ENCODE peak calls at places on chromosomes 7 and 10, in six cellular contexts. One of them, this sample, is unnamed.

GRCh38 chr7:37379546-37379945 is 69.1 kb downstream of the ELMO1 start:
- DNase-seq in mesenchymal stem cell: no peak
- DNase-seq in trophoblast cell: no peak
- DNase-seq in H9: no peak
- DNase-seq in IMR-90: no peak
- DNase-seq in H1: no peak
- DNase-seq in this sample: no peak

GRCh38 chr10:87799860-87800259 is 18.2 kb downstream of the ATAD1 start:
- DNase-seq in mesenchymal stem cell: no peak
- DNase-seq in trophoblast cell: no peak
- DNase-seq in H9: no peak
- DNase-seq in IMR-90: no peak
- DNase-seq in H1: no peak
- DNase-seq in this sample: no peak

GRCh38 chr10:93075369-93076221 is 1.9 kb downstream of the CYP26A1 start:
- DNase-seq in mesenchymal stem cell: no peak
- DNase-seq in trophoblast cell: no peak
- DNase-seq in H9: no peak
- DNase-seq in IMR-90: no peak
- DNase-seq in H1: no peak
- DNase-seq in this sample: no peak

GRCh38 chr10:122441961-122442360 is 12.5 kb upstream of the ARMS2 start:
- DNase-seq in mesenchymal stem cell: peak; percentile 49
- DNase-seq in trophoblast cell: peak; percentile 63
- DNase-seq in H9: no peak
- DNase-seq in IMR-90: peak; percentile 77
- DNase-seq in H1: no peak
- DNase-seq in this sample: no peak

GRCh38 chr7:2112261-2113203 is 120.2 kb downstream of the MAD1L1 start:
- DNase-seq in mesenchymal stem cell: no peak
- DNase-seq in trophoblast cell: no peak
- DNase-seq in H9: no peak
- DNase-seq in IMR-90: no peak
- DNase-seq in H1: no peak
- DNase-seq in this sample: no peak

GRCh38 chr7:34121366-34121765 is 216.0 kb downstream of the BMPER start:
- DNase-seq in mesenchymal stem cell: peak; percentile 26
- DNase-seq in trophoblast cell: no peak
- DNase-seq in H9: no peak
- DNase-seq in IMR-90: peak; percentile 52
- DNase-seq in H1: no peak
- DNase-seq in this sample: no peak

GRCh38 chr7:101586078-101586941 is 42.8 kb downstream of the MYL10 start:
- DNase-seq in mesenchymal stem cell: no peak
- DNase-seq in trophoblast cell: no peak
- DNase-seq in H9: no peak
- DNase-seq in IMR-90: no peak
- DNase-seq in H1: peak; percentile 60
- DNase-seq in this sample: no peak

GRCh38 chr10:132981746-132982145 is 39.4 kb upstream of the CFAP46 start:
- DNase-seq in mesenchymal stem cell: no peak
- DNase-seq in trophoblast cell: no peak
- DNase-seq in H9: no peak
- DNase-seq in IMR-90: no peak
- DNase-seq in H1: no peak
- DNase-seq in this sample: no peak

GRCh38 chr10:96719850-96720421 is 378 bp downstream of the PIK3AP1 start:
- DNase-seq in mesenchymal stem cell: no peak
- DNase-seq in trophoblast cell: peak; percentile 52
- DNase-seq in H9: peak; percentile 83
- DNase-seq in IMR-90: no peak
- DNase-seq in H1: peak; percentile 83
- DNase-seq in this sample: peak; percentile 31

GRCh38 chr7:69962856-69963149 is 364.5 kb downstream of the AUTS2 start:
- DNase-seq in mesenchymal stem cell: no peak
- DNase-seq in trophoblast cell: no peak
- DNase-seq in H9: no peak
- DNase-seq in IMR-90: no peak
- DNase-seq in H1: no peak
- DNase-seq in this sample: no peak

GRCh38 chr10:17001297-17001744 is 128.3 kb downstream of the CUBN start:
- DNase-seq in mesenchymal stem cell: peak; percentile 23
- DNase-seq in trophoblast cell: no peak
- DNase-seq in H9: no peak
- DNase-seq in IMR-90: no peak
- DNase-seq in H1: no peak
- DNase-seq in this sample: no peak

GRCh38 chr7:70668606-70669358 is 463.2 kb upstream of the GALNT17 start:
- DNase-seq in mesenchymal stem cell: no peak
- DNase-seq in trophoblast cell: no peak
- DNase-seq in H9: no peak
- DNase-seq in IMR-90: no peak
- DNase-seq in H1: no peak
- DNase-seq in this sample: no peak

GRCh38 chr10:66627156-66627555 is 298.7 kb upstream of the LRRTM3 start:
- DNase-seq in mesenchymal stem cell: peak; percentile 1
- DNase-seq in trophoblast cell: no peak
- DNase-seq in H9: peak; percentile 45
- DNase-seq in IMR-90: no peak
- DNase-seq in H1: no peak
- DNase-seq in this sample: no peak

GRCh38 chr7:74027683-74028320 is at the start of gene ELN:
- DNase-seq in mesenchymal stem cell: peak; percentile 35
- DNase-seq in trophoblast cell: no peak
- DNase-seq in H9: no peak
- DNase-seq in IMR-90: peak; percentile 43
- DNase-seq in H1: no peak
- DNase-seq in this sample: no peak
- H3K4me1 ChIP-seq in mesenchymal stem cell: peaks cover 18% of the 10 kb centered on the region
- H3K4me1 ChIP-seq in trophoblast cell: peaks cover 27% of the 10 kb centered on the region
- H3K4me1 ChIP-seq in H9: peaks cover 4% of the 10 kb centered on the region
- H3K4me1 ChIP-seq in IMR-90: peaks cover 35% of the 10 kb centered on the region
- H3K4me1 ChIP-seq in H1: peaks cover 10% of the 10 kb centered on the region
- H3K4me1 ChIP-seq in this sample: peaks cover 16% of the 10 kb centered on the region

GRCh38 chr10:98713586-98713985 is 266.9 kb upstream of the HPS1 start:
- DNase-seq in mesenchymal stem cell: no peak
- DNase-seq in trophoblast cell: no peak
- DNase-seq in H9: no peak
- DNase-seq in IMR-90: no peak
- DNase-seq in H1: no peak
- DNase-seq in this sample: no peak
- H4K91ac ChIP-seq in mesenchymal stem cell: no peak overlapping the region
- H4K91ac ChIP-seq in trophoblast cell: no peak overlapping the region
- H4K91ac ChIP-seq in H9: no peak overlapping the region
- H4K91ac ChIP-seq in IMR-90: no peak overlapping the region
- H4K91ac ChIP-seq in H1: no peak overlapping the region
- H4K91ac ChIP-seq in this sample: no peak overlapping the region

GRCh38 chr10:34154371-34154770 is 660.7 kb downstream of the PARD3 start:
- DNase-seq in mesenchymal stem cell: no peak
- DNase-seq in trophoblast cell: peak; percentile 59
- DNase-seq in H9: no peak
- DNase-seq in IMR-90: no peak
- DNase-seq in H1: no peak
- DNase-seq in this sample: no peak
- H3K4me1 ChIP-seq in mesenchymal stem cell: peaks cover 4% of the 10 kb centered on the region
- H3K4me1 ChIP-seq in trophoblast cell: no peaks in the 10 kb centered on the region
- H3K4me1 ChIP-seq in H9: peaks cover 3% of the 10 kb centered on the region
- H3K4me1 ChIP-seq in IMR-90: peaks cover 4% of the 10 kb centered on the region
- H3K4me1 ChIP-seq in H1: no peaks in the 10 kb centered on the region
- H3K4me1 ChIP-seq in this sample: no peaks in the 10 kb centered on the region

DNA sequence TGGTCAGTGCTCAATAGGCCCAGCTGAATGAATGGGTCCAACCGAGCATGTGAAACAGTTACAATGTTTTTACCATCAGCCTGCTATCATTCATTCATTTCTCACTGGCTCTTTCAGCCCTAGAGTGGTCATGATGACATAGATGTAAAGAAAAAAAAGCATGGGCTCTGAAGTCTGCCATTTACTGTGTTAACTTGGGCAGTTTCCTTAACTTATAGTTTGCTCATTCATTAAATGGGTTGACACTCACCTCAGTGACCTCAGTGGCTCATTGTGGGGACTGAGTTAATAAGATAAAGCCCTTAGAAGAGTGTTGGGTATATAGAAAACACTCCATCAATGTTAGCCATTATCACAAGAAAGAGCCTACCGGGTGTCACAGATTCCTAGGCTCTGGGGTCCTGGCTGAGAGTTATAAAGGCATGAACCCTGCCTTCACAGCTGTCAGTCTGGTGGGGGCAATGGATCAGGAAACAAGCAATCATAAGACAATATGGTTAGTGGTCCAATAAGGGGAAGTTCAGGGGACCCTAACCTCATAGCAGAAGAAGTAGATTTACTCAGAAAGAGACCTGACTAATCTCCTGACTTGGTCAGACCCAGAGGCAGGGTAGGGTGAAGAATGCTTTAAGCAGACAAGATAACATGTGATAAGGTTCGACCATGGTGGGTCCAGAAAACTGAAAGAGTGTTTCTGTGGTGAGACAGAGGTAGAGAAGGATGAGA is 29.7 kb upstream of the GPAM start:
- DNase-seq in mesenchymal stem cell: no peak
- DNase-seq in trophoblast cell: no peak
- DNase-seq in H9: no peak
- DNase-seq in IMR-90: no peak
- DNase-seq in H1: no peak
- DNase-seq in this sample: no peak
- H4K91ac ChIP-seq in mesenchymal stem cell: no peak overlapping the region
- H4K91ac ChIP-seq in trophoblast cell: no peak overlapping the region
- H4K91ac ChIP-seq in H9: no peak overlapping the region
- H4K91ac ChIP-seq in IMR-90: no peak overlapping the region
- H4K91ac ChIP-seq in H1: no peak overlapping the region
- H4K91ac ChIP-seq in this sample: no peak overlapping the region

DNA sequence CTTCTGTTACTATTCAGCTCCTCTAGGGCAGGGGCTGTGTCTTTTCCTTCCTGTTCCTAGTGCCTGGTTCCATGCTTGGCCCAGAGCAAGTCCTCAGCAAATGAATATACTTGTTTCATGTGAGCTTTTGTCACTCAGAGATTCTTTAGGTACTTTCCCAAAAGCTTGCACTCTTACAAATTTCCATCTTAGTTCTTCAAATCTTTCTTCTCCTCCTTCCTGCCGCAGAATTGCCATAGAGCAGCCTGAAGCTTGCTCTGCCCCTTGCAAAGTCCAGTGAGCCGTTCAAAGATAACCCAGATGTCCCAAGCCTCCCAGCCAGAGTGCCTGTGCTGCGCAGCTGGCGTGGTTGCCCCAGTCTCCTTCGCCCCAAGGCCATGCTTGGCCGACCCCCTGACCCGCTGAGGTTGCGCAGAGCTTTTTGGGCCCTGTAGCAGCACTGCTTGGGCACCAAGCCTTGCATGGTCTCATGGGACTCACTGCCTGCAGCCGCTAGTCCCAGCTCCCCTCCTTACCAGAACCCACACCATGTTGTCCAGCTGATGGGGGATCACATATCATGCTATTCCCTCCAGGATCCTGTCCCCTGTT is 20.7 kb downstream of the CHST3 start:
- DNase-seq in mesenchymal stem cell: no peak
- DNase-seq in trophoblast cell: no peak
- DNase-seq in H9: no peak
- DNase-seq in IMR-90: no peak
- DNase-seq in H1: no peak
- DNase-seq in this sample: no peak
- H3K4me1 ChIP-seq in mesenchymal stem cell: peaks cover 20% of the 10 kb centered on the region
- H3K4me1 ChIP-seq in trophoblast cell: peaks cover 27% of the 10 kb centered on the region
- H3K4me1 ChIP-seq in H9: no peaks in the 10 kb centered on the region
- H3K4me1 ChIP-seq in IMR-90: peaks cover 39% of the 10 kb centered on the region
- H3K4me1 ChIP-seq in H1: no peaks in the 10 kb centered on the region
- H3K4me1 ChIP-seq in this sample: peaks cover 21% of the 10 kb centered on the region

This sample was measured in neuronal stem cell.